ENCODE peak calls at places on chromosomes 3 and 15, in eight cellular contexts. One of them, this sample, is unnamed.

GRCh38 chr3:158770254-158771017 is 31.4 kb upstream of the MFSD1 start:
- DNase-seq in mammary epithelial cell: peak
- DNase-seq in lung: no peak
- DNase-seq in SJCRH30: peak
- DNase-seq in mucosa of descending colon: no peak
- DNase-seq in brain microvascular endothelial cell: peak
- DNase-seq in IMR-90: peak
- DNase-seq in astrocyte of the spinal cord: peak
- DNase-seq in this sample: no peak

GRCh38 chr3:195738274-195739044 is 17.7 kb downstream of the MUC20 start:
- DNase-seq in mammary epithelial cell: no peak
- DNase-seq in lung: no peak
- DNase-seq in SJCRH30: no peak
- DNase-seq in mucosa of descending colon: peak
- DNase-seq in brain microvascular endothelial cell: no peak
- DNase-seq in IMR-90: no peak
- DNase-seq in astrocyte of the spinal cord: no peak
- DNase-seq in this sample: no peak

GRCh38 chr15:75350601-75351331 is 3.9 kb downstream of the NEIL1 start:
- DNase-seq in mammary epithelial cell: no peak
- DNase-seq in lung: no peak
- DNase-seq in SJCRH30: no peak
- DNase-seq in mucosa of descending colon: no peak
- DNase-seq in brain microvascular endothelial cell: no peak
- DNase-seq in IMR-90: no peak
- DNase-seq in astrocyte of the spinal cord: no peak
- DNase-seq in this sample: no peak

GRCh38 chr3:58052373-58053273 is 44.4 kb downstream of the FLNB start:
- DNase-seq in mammary epithelial cell: peak
- DNase-seq in lung: peak
- DNase-seq in SJCRH30: peak
- DNase-seq in mucosa of descending colon: peak
- DNase-seq in brain microvascular endothelial cell: peak
- DNase-seq in IMR-90: peak
- DNase-seq in astrocyte of the spinal cord: peak
- DNase-seq in this sample: no peak

GRCh38 chr3:160221019-160221418 is 4.2 kb upstream of the C3orf80 start:
- DNase-seq in mammary epithelial cell: no peak
- DNase-seq in lung: no peak
- DNase-seq in SJCRH30: no peak
- DNase-seq in mucosa of descending colon: no peak
- DNase-seq in brain microvascular endothelial cell: no peak
- DNase-seq in IMR-90: no peak
- DNase-seq in astrocyte of the spinal cord: no peak
- DNase-seq in this sample: no peak

GRCh38 chr3:146577662-146578061 is 27.5 kb downstream of the PLSCR5 start:
- DNase-seq in mammary epithelial cell: peak
- DNase-seq in lung: no peak
- DNase-seq in SJCRH30: peak
- DNase-seq in mucosa of descending colon: no peak
- DNase-seq in brain microvascular endothelial cell: peak
- DNase-seq in IMR-90: peak
- DNase-seq in astrocyte of the spinal cord: peak
- DNase-seq in this sample: peak

GRCh38 chr15:62896969-62897486 is 145.5 kb upstream of the TPM1 start:
- DNase-seq in mammary epithelial cell: peak
- DNase-seq in lung: peak
- DNase-seq in SJCRH30: peak
- DNase-seq in mucosa of descending colon: peak
- DNase-seq in brain microvascular endothelial cell: peak
- DNase-seq in IMR-90: peak
- DNase-seq in astrocyte of the spinal cord: peak
- DNase-seq in this sample: no peak

GRCh38 chr15:27101982-27102381 is 131.0 kb downstream of the GABRG3 start:
- DNase-seq in mammary epithelial cell: no peak
- DNase-seq in lung: no peak
- DNase-seq in SJCRH30: no peak
- DNase-seq in mucosa of descending colon: no peak
- DNase-seq in brain microvascular endothelial cell: no peak
- DNase-seq in IMR-90: no peak
- DNase-seq in astrocyte of the spinal cord: no peak
- DNase-seq in this sample: no peak

GRCh38 chr15:79853492-79854328 is 43.1 kb downstream of the MTHFS start:
- DNase-seq in mammary epithelial cell: peak
- DNase-seq in lung: peak
- DNase-seq in SJCRH30: peak
- DNase-seq in mucosa of descending colon: peak
- DNase-seq in brain microvascular endothelial cell: peak
- DNase-seq in IMR-90: peak
- DNase-seq in astrocyte of the spinal cord: peak
- DNase-seq in this sample: peak

GRCh38 chr3:129890125-129890524 is 3.4 kb downstream of the TMCC1 start:
- DNase-seq in mammary epithelial cell: no peak
- DNase-seq in lung: no peak
- DNase-seq in SJCRH30: peak
- DNase-seq in mucosa of descending colon: no peak
- DNase-seq in brain microvascular endothelial cell: no peak
- DNase-seq in IMR-90: no peak
- DNase-seq in astrocyte of the spinal cord: no peak
- DNase-seq in this sample: no peak

GRCh38 chr3:38756892-38757291 is 59.1 kb downstream of the SCN10A start:
- DNase-seq in mammary epithelial cell: no peak
- DNase-seq in lung: no peak
- DNase-seq in SJCRH30: no peak
- DNase-seq in mucosa of descending colon: no peak
- DNase-seq in brain microvascular endothelial cell: no peak
- DNase-seq in IMR-90: no peak
- DNase-seq in astrocyte of the spinal cord: no peak
- DNase-seq in this sample: no peak

GRCh38 chr3:14598143-14598569 is 53.4 kb upstream of the CCDC174 start:
- DNase-seq in mammary epithelial cell: peak
- DNase-seq in lung: no peak
- DNase-seq in SJCRH30: peak
- DNase-seq in mucosa of descending colon: no peak
- DNase-seq in brain microvascular endothelial cell: peak
- DNase-seq in IMR-90: peak
- DNase-seq in astrocyte of the spinal cord: peak
- DNase-seq in this sample: peak

GRCh38 chr3:12462159-12462962 is 21.9 kb upstream of the TSEN2 start:
- DNase-seq in mammary epithelial cell: no peak
- DNase-seq in lung: no peak
- DNase-seq in SJCRH30: no peak
- DNase-seq in mucosa of descending colon: peak
- DNase-seq in brain microvascular endothelial cell: no peak
- DNase-seq in IMR-90: no peak
- DNase-seq in astrocyte of the spinal cord: no peak
- DNase-seq in this sample: peak

GRCh38 chr3:15305366-15305844 is 27.0 kb downstream of the SH3BP5 start:
- DNase-seq in mammary epithelial cell: no peak
- DNase-seq in lung: no peak
- DNase-seq in SJCRH30: no peak
- DNase-seq in mucosa of descending colon: no peak
- DNase-seq in brain microvascular endothelial cell: no peak
- DNase-seq in IMR-90: peak
- DNase-seq in astrocyte of the spinal cord: no peak
- DNase-seq in this sample: peak

GRCh38 chr3:63872135-63872924 is 8.7 kb downstream of the ATXN7 start:
- DNase-seq in mammary epithelial cell: peak
- DNase-seq in lung: no peak
- DNase-seq in SJCRH30: no peak
- DNase-seq in mucosa of descending colon: no peak
- DNase-seq in brain microvascular endothelial cell: peak
- DNase-seq in IMR-90: peak
- DNase-seq in astrocyte of the spinal cord: peak
- DNase-seq in this sample: no peak

GRCh38 chr15:26038693-26039092 is 175.6 kb upstream of the ATP10A start:
- DNase-seq in mammary epithelial cell: no peak
- DNase-seq in lung: no peak
- DNase-seq in SJCRH30: no peak
- DNase-seq in mucosa of descending colon: no peak
- DNase-seq in brain microvascular endothelial cell: no peak
- DNase-seq in IMR-90: no peak
- DNase-seq in astrocyte of the spinal cord: no peak
- DNase-seq in this sample: no peak

GRCh38 chr15:76342046-76342381 is 5.4 kb downstream of the ISL2 start:
- DNase-seq in mammary epithelial cell: no peak
- DNase-seq in lung: no peak
- DNase-seq in SJCRH30: no peak
- DNase-seq in mucosa of descending colon: peak
- DNase-seq in brain microvascular endothelial cell: no peak
- DNase-seq in IMR-90: no peak
- DNase-seq in astrocyte of the spinal cord: no peak
- DNase-seq in this sample: no peak

GRCh38 chr3:105707009-105707408 is 161.8 kb downstream of the CBLB start:
- DNase-seq in mammary epithelial cell: no peak
- DNase-seq in lung: no peak
- DNase-seq in SJCRH30: no peak
- DNase-seq in mucosa of descending colon: no peak
- DNase-seq in brain microvascular endothelial cell: no peak
- DNase-seq in IMR-90: no peak
- DNase-seq in astrocyte of the spinal cord: no peak
- DNase-seq in this sample: no peak

DNA sequence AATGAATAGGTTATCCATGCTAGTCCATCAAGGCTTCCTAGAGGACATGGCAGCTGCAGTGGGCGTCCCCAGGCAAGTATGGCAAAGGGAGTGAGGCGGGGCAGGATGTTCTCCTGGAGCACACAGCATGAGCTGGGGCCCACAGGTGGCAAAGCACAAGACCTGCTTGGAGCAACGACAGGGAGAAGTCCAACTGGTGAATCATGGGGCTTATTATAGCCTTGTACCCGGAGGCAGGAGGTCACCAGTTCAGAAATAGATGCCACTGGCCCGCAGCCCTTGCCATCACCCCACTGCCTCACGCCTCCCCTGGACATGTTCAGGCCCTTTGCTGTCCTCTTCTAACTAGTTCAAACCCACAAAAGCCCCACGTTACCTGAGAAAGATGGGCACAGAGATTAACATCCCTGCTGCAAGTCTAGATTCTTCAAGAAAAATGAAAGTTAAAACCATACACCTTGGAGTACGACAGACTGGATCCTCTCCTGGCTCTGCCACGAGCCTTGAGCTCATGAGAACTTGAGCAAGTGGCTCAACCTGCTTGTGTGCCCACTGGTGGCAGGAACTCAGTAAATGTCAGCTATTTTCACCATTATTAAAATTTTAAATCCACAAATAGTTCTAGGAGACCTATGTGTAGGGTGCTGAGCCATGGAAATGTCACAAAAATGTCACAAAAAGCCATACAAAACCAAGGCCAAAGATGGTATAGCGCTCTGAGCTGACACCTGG is 1.8 kb upstream of the SRGAP3 start:
- DNase-seq in mammary epithelial cell: peak
- DNase-seq in lung: no peak
- DNase-seq in SJCRH30: no peak
- DNase-seq in mucosa of descending colon: no peak
- DNase-seq in brain microvascular endothelial cell: no peak
- DNase-seq in IMR-90: no peak
- DNase-seq in astrocyte of the spinal cord: no peak
- DNase-seq in this sample: no peak
- H3K4me3 ChIP-seq in mammary epithelial cell: no peak
- H3K4me3 ChIP-seq in lung: no peak
- H3K4me3 ChIP-seq in SJCRH30: no peak
- H3K4me3 ChIP-seq in mucosa of descending colon: no peak
- H3K4me3 ChIP-seq in brain microvascular endothelial cell: no peak
- H3K4me3 ChIP-seq in IMR-90: no peak
- H3K4me3 ChIP-seq in astrocyte of the spinal cord: no peak
- H3K4me3 ChIP-seq in this sample: no peak

DNA sequence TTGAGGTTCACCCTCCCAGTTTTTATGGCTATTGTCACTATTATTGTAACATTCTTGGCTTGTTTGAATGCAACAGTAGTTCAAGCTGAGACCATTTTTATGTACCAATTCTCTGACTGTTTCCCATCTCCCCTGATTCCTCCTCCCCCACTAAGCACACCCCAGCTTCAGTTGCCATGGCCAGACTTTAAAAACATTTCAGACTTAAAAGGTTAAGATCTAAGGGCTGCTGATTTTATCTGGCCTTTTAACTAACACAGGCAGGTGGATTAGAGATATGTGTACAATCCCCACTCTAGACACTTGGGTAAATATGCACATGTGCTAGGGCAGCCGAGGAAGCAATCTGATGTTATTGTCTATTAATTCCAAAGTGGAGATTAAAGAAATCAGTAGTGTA is 386.3 kb upstream of the NR2F2 start:
- DNase-seq in mammary epithelial cell: no peak
- DNase-seq in lung: no peak
- DNase-seq in SJCRH30: peak
- DNase-seq in mucosa of descending colon: no peak
- DNase-seq in brain microvascular endothelial cell: no peak
- DNase-seq in IMR-90: no peak
- DNase-seq in astrocyte of the spinal cord: no peak
- DNase-seq in this sample: no peak
- H3K4me3 ChIP-seq in mammary epithelial cell: no peak
- H3K4me3 ChIP-seq in lung: no peak
- H3K4me3 ChIP-seq in SJCRH30: no peak
- H3K4me3 ChIP-seq in mucosa of descending colon: no peak
- H3K4me3 ChIP-seq in brain microvascular endothelial cell: no peak
- H3K4me3 ChIP-seq in IMR-90: no peak
- H3K4me3 ChIP-seq in astrocyte of the spinal cord: no peak
- H3K4me3 ChIP-seq in this sample: no peak

GRCh38 chr3:87349833-87350232 is 73.4 kb upstream of the POU1F1 start:
- DNase-seq in mammary epithelial cell: no peak
- DNase-seq in lung: no peak
- DNase-seq in SJCRH30: no peak
- DNase-seq in mucosa of descending colon: no peak
- DNase-seq in brain microvascular endothelial cell: no peak
- DNase-seq in IMR-90: no peak
- DNase-seq in astrocyte of the spinal cord: no peak
- DNase-seq in this sample: no peak
- H3K4me3 ChIP-seq in mammary epithelial cell: no peak
- H3K4me3 ChIP-seq in lung: no peak
- H3K4me3 ChIP-seq in SJCRH30: no peak
- H3K4me3 ChIP-seq in mucosa of descending colon: no peak
- H3K4me3 ChIP-seq in brain microvascular endothelial cell: no peak
- H3K4me3 ChIP-seq in IMR-90: no peak
- H3K4me3 ChIP-seq in astrocyte of the spinal cord: no peak
- H3K4me3 ChIP-seq in this sample: no peak

DNA sequence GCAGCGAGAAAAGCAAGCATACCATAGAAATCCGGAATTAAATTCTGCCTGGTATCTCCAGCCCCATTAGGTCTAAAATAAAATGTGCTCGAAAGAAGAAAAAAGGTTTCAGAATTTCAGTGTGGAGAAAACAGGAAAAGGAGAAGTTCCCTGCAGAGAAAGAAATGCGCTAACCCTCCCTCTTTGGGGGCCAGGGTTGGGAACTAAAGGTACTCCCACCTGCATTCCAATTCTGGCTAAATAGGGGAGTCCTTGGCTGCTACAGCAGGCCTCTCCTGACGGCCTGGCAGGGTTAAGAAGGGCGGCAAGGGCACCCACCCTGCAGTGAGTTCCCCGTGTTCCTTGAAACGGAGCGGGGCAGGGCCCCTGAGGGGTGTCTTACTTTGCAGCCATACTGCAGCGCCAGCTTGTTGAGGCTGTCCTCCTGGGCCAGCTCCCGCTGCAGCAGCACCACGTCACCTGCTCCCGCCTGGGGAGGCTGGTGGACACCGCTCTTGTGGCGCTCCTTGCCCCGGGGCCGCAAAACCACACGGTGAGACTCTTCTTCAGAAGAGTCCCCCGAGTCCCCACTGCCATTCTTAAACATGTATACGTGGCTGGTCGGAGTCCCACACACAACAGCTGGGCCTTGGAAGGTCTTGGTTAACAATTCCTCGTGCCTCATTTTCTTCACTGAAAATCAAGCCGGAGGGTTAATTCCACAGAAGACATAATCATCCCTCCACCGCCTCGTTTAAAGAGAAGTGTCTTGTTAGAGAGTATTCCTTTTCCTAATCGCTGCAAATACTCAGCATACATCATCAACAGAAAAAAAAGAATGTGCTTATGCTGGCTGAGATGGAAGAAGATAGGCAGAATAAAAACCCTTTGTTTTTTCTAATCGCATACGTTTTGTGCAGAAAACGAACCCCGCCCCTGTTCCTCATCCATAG is 1.6 kb downstream of the LYSMD4 start:
- DNase-seq in mammary epithelial cell: peak
- DNase-seq in lung: no peak
- DNase-seq in SJCRH30: no peak
- DNase-seq in mucosa of descending colon: no peak
- DNase-seq in brain microvascular endothelial cell: no peak
- DNase-seq in IMR-90: no peak
- DNase-seq in astrocyte of the spinal cord: no peak
- DNase-seq in this sample: no peak
- H3K4me3 ChIP-seq in mammary epithelial cell: peak
- H3K4me3 ChIP-seq in lung: peak
- H3K4me3 ChIP-seq in SJCRH30: no peak
- H3K4me3 ChIP-seq in mucosa of descending colon: no peak
- H3K4me3 ChIP-seq in brain microvascular endothelial cell: peak
- H3K4me3 ChIP-seq in IMR-90: peak
- H3K4me3 ChIP-seq in astrocyte of the spinal cord: peak
- H3K4me3 ChIP-seq in this sample: peak

This sample was measured in CD4-positive, CD25-positive, alpha-beta regulatory T cell.